ENCODE peak calls at places on chromosome 13, in four cellular contexts. Q, D, V and A are unnamed samples.

GRCh38 chr13:104296301-104296700 is 1230.1 kb upstream of the SLC10A2 start:
- DNase-seq in Q (no peak), D (no peak), V (no peak), A (no peak)

GRCh38 chr13:31595568-31595967 is 143.8 kb upstream of the RXFP2 start:
- DNase-seq in Q (no peak), D (no peak), V (no peak), A (no peak)

GRCh38 chr13:44747179-44747578 is 171.0 kb upstream of the TSC22D1 start:
- DNase-seq in Q (no peak), D (no peak), V (peak; percentile 39), A (no peak)

GRCh38 chr13:50941146-50941545 is 31.6 kb downstream of the RNASEH2B start:
- DNase-seq in Q (no peak), D (no peak), V (no peak), A (no peak)

GRCh38 chr13:93235258-93236015 is 8.8 kb downstream of the GPC6 start:
- DNase-seq in Q (no peak), D (peak; percentile 83), V (no peak), A (no peak)

GRCh38 chr13:33280923-33281322 is 4.6 kb downstream of the STARD13 start:
- DNase-seq in Q (no peak), D (peak; percentile 63), V (no peak), A (no peak)

GRCh38 chr13:112761701-112762689 is 72.2 kb downstream of the ATP11A start:
- DNase-seq in Q (no peak), D (peak; percentile 78), V (no peak), A (no peak)

GRCh38 chr13:98827449-98827848 is 75.0 kb upstream of the SLC15A1 start:
- DNase-seq in Q (no peak), D (no peak), V (no peak), A (no peak)

GRCh38 chr13:98147521-98147920 is 4.6 kb downstream of the FARP1 start:
- DNase-seq in Q (no peak), D (peak; percentile 37), V (no peak), A (no peak)

GRCh38 chr13:78323848-78324247 is 279.5 kb downstream of the POU4F1 start:
- DNase-seq in Q (no peak), D (peak; percentile 43), V (no peak), A (no peak)

GRCh38 chr13:89380101-89380500 is 1708.9 kb downstream of the SLITRK5 start:
- DNase-seq in Q (no peak), D (no peak), V (peak; percentile 16), A (no peak)

GRCh38 chr13:90287521-90287920 is 1060.0 kb upstream of the MIR17HG start:
- DNase-seq in Q (no peak), D (no peak), V (no peak), A (no peak)

GRCh38 chr13:91157273-91158014 is 190.0 kb upstream of the MIR17HG start:
- DNase-seq in Q (no peak), D (no peak), V (no peak), A (no peak)

GRCh38 chr13:111384441-111385181 is 64.2 kb downstream of the TEX29 start:
- DNase-seq in Q (no peak), D (no peak), V (no peak), A (no peak)

GRCh38 chr13:70043685-70044084 is 63.9 kb upstream of the ATXN8OS start:
- DNase-seq in Q (no peak), D (peak; percentile 30), V (no peak), A (no peak)

GRCh38 chr13:106493569-106493968 is 41.9 kb downstream of the EFNB2 start:
- DNase-seq in Q (no peak), D (no peak), V (no peak), A (no peak)

GRCh38 chr13:46181799-46182490 is at the start of gene LCP1:
- DNase-seq in Q (no peak), D (no peak), V (no peak), A (no peak)

GRCh38 chr13:27997904-27998522 is 9.5 kb upstream of the URAD start:
- DNase-seq in Q (no peak), D (peak; percentile 15), V (peak; percentile 66), A (no peak)

GRCh38 chr13:49315036-49315565 is 67.4 kb downstream of the CDADC1 start:
- DNase-seq in Q (no peak), D (peak; percentile 51), V (no peak), A (no peak)
- H3K27ac ChIP-seq in Q (no peak overlapping the region), D (peak overlapping the region; percentile 97), V (no peak overlapping the region), A (no peak overlapping the region)

DNA sequence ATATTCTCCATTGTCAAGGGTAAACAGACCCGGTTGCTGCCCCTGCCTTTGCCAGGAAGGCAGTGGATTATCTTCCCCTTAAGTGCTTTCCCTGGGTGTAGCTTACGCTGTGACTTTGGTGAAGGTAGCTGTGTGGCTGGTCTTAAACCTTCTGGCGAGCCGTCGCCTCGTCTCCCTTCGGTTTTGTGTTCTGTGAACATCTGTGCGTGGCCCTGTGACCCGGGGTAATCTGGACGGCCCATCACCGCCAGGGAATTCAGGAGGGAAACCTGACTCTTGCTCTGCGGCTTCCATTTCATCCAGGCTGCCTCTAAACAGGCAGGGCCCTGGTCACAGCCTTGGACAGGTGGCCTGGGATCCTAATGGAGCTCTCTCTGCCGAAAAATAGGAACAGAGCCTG is 78.7 kb downstream of the SHISA2 start:
- DNase-seq in Q (no peak), D (no peak), V (no peak), A (no peak)
- H3K4me1 ChIP-seq in Q (no peaks in the 10 kb centered on the region), D (no peaks in the 10 kb centered on the region), V (no peaks in the 10 kb centered on the region), A (no peaks in the 10 kb centered on the region)

DNA sequence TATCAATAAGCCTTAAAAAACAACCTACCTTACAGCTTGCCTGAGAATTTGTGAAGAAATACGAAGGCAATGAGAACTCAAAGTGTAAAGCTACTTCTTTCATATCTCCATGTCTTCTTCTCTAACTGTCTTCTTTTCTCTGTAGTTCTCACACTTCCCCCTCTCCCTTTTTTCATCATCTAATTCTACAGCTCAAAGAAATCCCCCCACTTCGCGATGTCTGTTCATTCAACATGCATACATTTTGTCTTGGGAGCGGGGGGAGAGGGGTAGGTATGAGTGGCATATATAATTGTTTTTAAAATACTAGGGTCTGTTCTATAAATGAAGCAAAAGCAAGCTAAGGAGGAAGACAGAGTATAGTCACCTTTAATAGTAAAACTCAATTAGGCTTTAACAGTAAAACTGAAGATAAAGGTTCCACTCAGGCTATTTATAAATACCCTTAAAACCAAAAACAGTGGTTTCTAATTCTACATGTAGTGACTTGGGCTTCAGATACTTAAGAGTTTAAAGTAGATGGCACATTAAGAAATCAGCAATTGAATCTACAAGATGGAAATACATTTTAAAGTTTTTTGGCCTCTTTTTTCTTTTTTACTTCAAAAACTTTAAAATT is 106.9 kb downstream of the KLF12 start:
- DNase-seq in Q (no peak), D (no peak), V (no peak), A (no peak)
- H3K4me3 ChIP-seq in Q (no peak overlapping the region), D (no peak overlapping the region), V (no peak overlapping the region), A (no peak overlapping the region)

GRCh38 chr13:114127473-114128347 is 4.7 kb downstream of the RASA3 start:
- DNase-seq in Q (no peak), D (no peak), V (no peak), A (no peak)
- H3K27ac ChIP-seq in Q (peak overlapping the region; percentile 42), D (peak overlapping the region; percentile 96), V (no peak overlapping the region), A (peak overlapping the region; percentile 69)

GRCh38 chr13:36665630-36666029 is 8.2 kb upstream of the SERTM1 start:
- DNase-seq in Q (no peak), D (no peak), V (no peak), A (no peak)

DNA sequence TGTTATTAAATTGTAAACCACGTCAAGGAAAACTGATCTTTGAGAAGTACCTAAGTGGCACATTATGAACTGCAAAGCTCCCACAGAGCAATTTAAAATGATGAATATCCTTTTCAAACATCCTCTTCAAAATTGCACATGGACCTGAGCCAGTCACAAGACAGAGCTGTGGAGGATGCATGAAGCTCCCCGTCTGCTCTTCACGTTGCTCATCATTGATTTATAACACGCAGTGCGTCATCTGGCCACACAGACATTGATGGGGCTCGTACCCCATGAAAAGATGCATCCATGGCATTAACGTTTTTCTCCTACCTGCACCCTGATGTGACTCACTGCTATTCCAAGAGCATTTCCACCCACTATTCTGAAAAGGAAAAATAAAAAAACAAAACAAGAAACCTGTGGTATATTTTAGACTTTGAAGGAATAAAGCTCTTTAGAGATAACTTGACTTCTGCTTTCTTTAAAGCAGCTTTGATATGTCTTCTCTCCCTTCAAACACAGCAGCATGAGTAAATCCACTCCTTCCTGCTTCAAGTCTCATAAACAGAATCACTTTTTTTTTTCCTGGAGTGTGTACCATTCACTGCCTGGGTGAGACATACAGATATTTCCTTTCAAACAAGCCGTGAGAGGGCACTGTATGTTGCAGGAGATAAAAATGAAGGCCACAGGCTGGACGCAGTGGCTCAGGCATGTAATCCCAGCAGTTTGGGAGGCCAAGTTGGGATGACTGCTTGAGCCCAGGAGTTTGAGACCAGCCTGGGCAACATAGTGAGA is 7.1 kb upstream of the SERTM1 start:
- DNase-seq in Q (no peak), D (no peak), V (no peak), A (no peak)
- H3K4me1 ChIP-seq in Q (no peaks in the 10 kb centered on the region), D (no peaks in the 10 kb centered on the region), V (no peaks in the 10 kb centered on the region), A (no peaks in the 10 kb centered on the region)

GRCh38 chr13:20942938-20943518 is 40.5 kb upstream of the XPO4 start:
- DNase-seq in Q (no peak), D (no peak), V (no peak), A (no peak)
- H3K4me3 ChIP-seq in Q (peak overlapping the region; percentile 23), D (no peak overlapping the region), V (no peak overlapping the region), A (no peak overlapping the region)

GRCh38 chr13:80083516-80084085 is 257.3 kb downstream of the SPRY2 start:
- DNase-seq in Q (no peak), D (peak; percentile 71), V (no peak), A (no peak)

GRCh38 chr13:80083097-80083429 is 257.9 kb downstream of the SPRY2 start:
- DNase-seq in Q (no peak), D (no peak), V (no peak), A (no peak)

GRCh38 chr13:80082396-80083096 is 258.4 kb downstream of the SPRY2 start:
- DNase-seq in Q (no peak), D (peak; percentile 91), V (no peak), A (no peak)

GRCh38 chr13:80086304-80086721 is 254.6 kb downstream of the SPRY2 start:
- DNase-seq in Q (no peak), D (peak; percentile 58), V (no peak), A (no peak)

GRCh38 chr13:80084086-80084676 is 256.7 kb downstream of the SPRY2 start:
- DNase-seq in Q (no peak), D (peak; percentile 97), V (no peak), A (no peak)
- H3K27ac ChIP-seq in Q (peak overlapping the region; percentile 31), D (peak overlapping the region; percentile 96), V (no peak overlapping the region), A (peak overlapping the region; percentile 51)

GRCh38 chr13:40442191-40442590 is 224.2 kb downstream of the FOXO1 start:
- DNase-seq in Q (no peak), D (no peak), V (no peak), A (no peak)
- H3K4me1 ChIP-seq in Q (peaks cover 45% of the 10 kb centered on the region), D (no peaks in the 10 kb centered on the region), V (peaks cover 45% of the 10 kb centered on the region), A (peaks cover 25% of the 10 kb centered on the region)

DNA sequence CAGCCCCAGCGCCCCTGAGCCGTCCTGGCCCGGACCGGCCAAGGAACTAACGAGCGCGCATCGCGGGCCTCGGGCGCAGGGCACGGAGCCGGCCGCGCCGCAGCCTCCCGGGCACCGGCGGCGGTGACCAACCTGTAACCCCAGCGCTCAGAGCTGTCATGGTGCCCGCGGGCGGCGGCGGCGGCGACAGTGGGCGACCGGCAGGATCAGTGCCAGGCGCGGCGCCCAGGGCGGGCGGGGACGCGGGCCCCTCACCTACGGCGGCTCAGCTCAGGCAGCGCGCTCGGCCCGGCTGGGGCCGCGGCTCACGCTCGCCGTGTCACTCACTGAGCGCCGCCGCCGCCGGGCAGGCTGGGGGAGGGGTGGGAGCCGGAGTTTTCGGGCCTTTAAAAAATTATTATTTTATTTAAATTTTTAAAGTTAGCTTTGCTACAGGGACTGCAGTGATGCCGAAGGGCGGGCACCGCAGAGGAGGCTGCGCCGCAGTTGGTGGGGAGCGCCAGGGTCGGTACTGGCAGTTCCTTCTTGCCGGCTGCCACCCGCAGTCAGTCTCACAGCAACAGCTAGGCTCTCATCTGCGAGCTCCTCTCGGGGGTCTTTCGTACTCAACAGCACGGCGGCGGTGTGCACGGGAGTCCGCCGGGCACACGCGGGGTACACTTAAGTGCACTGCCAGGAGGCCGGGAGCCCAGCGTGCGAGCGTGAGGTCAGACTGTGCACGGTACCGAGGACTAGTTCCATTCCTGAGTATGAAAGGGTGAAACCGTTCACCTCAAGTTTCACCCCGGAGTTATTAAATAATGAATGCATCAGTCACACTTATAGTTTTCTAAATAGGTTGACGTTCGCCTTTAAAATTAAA is at the start of gene NALCN:
- DNase-seq in Q (no peak), D (peak; percentile 30), V (peak; percentile 36), A (peak; percentile 74)
- H3K4me3 ChIP-seq in Q (peak within 1 kb of the TSS; percentile 85), D (peak within 1 kb of the TSS; percentile 66), V (peak within 1 kb of the TSS; percentile 44), A (peak within 1 kb of the TSS; percentile 71)